ENCODE peak calls at places on chromosomes 13 and 19, in six cellular contexts. U is OCI-M1, A is RPMI7951, K is NCI-H345, V is left kidney, X is NCI-H446. T is an unnamed sample.
A peak's percentile ranks its signal among the peaks of the same experiment; 100 is the strongest.

GRCh38 chr19:16467581-16467980 is 4.2 kb downstream of the EPS15L1 start:
- DNase-seq in U (no peak), V (no peak), K (no peak), A (no peak), X (no peak), T (no peak)

GRCh38 chr19:41928221-41928683 is at the start of gene ERFL:
- DNase-seq in U (peak; percentile 77), V (peak; percentile 45), A (no peak), X (no peak), K (no peak), T (no peak)

GRCh38 chr19:36093146-36093662 is 17.7 kb upstream of the OVOL3 start:
- DNase-seq in V (no peak), A (no peak), U (no peak), K (no peak), X (no peak), T (no peak)

GRCh38 chr13:78589206-78589605 is 14.1 kb downstream of the POU4F1 start:
- DNase-seq in U (peak; percentile 85), X (no peak), K (no peak), A (peak; percentile 16), V (peak; percentile 95), T (no peak)

GRCh38 chr19:43956827-43957226 is 5.8 kb downstream of the ZNF221 start:
- DNase-seq in A (no peak), U (peak; percentile 59), V (no peak), X (no peak), K (no peak), T (no peak)

GRCh38 chr13:34020388-34020787 is 202.4 kb downstream of the RFC3 start:
- DNase-seq in X (no peak), K (no peak), A (no peak), V (no peak), U (no peak), T (no peak)

GRCh38 chr19:15104411-15104810 is 2.8 kb upstream of the SYDE1 start:
- DNase-seq in X (no peak), U (no peak), A (no peak), K (no peak), V (no peak), T (no peak)

GRCh38 chr19:1512671-1513491 is at the start of gene ADAMTSL5:
- DNase-seq in K (no peak), U (peak; percentile 68), V (peak; percentile 52), A (peak; percentile 74), X (no peak), T (no peak)

GRCh38 chr19:39310558-39311311 is 9.9 kb downstream of the LRFN1 start:
- DNase-seq in A (no peak), U (peak; percentile 97), K (no peak), X (no peak), V (peak; percentile 53), T (no peak)

GRCh38 chr13:40446365-40446764 is 220.1 kb downstream of the FOXO1 start:
- DNase-seq in U (no peak), A (peak; percentile 63), V (no peak), X (no peak), K (peak; percentile 3), T (no peak)

GRCh38 chr19:12278713-12279112 is 16.0 kb downstream of the ZNF44 start:
- DNase-seq in U (no peak), K (no peak), X (no peak), V (no peak), A (no peak), T (no peak)

GRCh38 chr19:47107201-47107952 is 6.2 kb downstream of the ZC3H4 start:
- DNase-seq in V (no peak), U (peak; percentile 46), X (no peak), A (peak; percentile 69), K (no peak), T (no peak)

GRCh38 chr13:60574706-60575105 is 177.7 kb downstream of the TDRD3 start:
- DNase-seq in A (no peak), V (no peak), K (no peak), U (no peak), X (no peak), T (no peak)

GRCh38 chr19:19457691-19458090 is 52.2 kb downstream of the GATAD2A start:
- DNase-seq in X (no peak), A (no peak), V (no peak), K (no peak), U (no peak), T (no peak)

GRCh38 chr19:7894612-7895309 is 6.5 kb downstream of the LRRC8E start:
- DNase-seq in A (no peak), U (no peak), X (no peak), K (no peak), V (peak; percentile 67), T (no peak)

GRCh38 chr13:33181264-33181663 is 104.3 kb downstream of the STARD13 start:
- DNase-seq in K (no peak), U (no peak), X (no peak), V (no peak), A (no peak), T (no peak)

GRCh38 chr19:10510301-10510802 is 6.9 kb downstream of the S1PR5 start:
- DNase-seq in K (no peak), V (peak; percentile 62), A (no peak), X (no peak), U (peak; percentile 77), T (no peak)

GRCh38 chr13:100944791-100945345 is 270.3 kb upstream of the TMTC4 start:
- DNase-seq in U (no peak), A (no peak), V (no peak), X (no peak), K (no peak), T (no peak)

GRCh38 chr19:49421039-49421877 is 2.0 kb downstream of the PTH2 start:
- DNase-seq in X (no peak), A (peak; percentile 63), U (peak; percentile 61), K (peak; percentile 85), V (peak; percentile 95), T (peak; percentile 76)

GRCh38 chr19:1333789-1334188 is 48.1 kb downstream of the EFNA2 start:
- DNase-seq in U (no peak), K (no peak), X (no peak), V (peak; percentile 58), A (no peak), T (no peak)

GRCh38 chr19:54029930-54030490 is 33.7 kb downstream of the VSTM1 start:
- DNase-seq in V (peak; percentile 85), U (peak; percentile 82), X (peak; percentile 19), K (peak; percentile 24), A (peak; percentile 75), T (peak; percentile 13)

GRCh38 chr19:12838182-12838890 is at the start of gene MAST1:
- DNase-seq in A (no peak), X (no peak), U (peak; percentile 61), V (peak; percentile 63), K (peak; percentile 29), T (peak; percentile 5)

GRCh38 chr13:86856996-86857395 is 814.2 kb upstream of the SLITRK5 start:
- DNase-seq in K (no peak), U (no peak), A (peak; percentile 5), V (peak; percentile 71), X (no peak), T (no peak)

GRCh38 chr19:18291590-18292459 is 10.4 kb upstream of the JUND start:
- DNase-seq in X (peak; percentile 23), A (peak; percentile 79), K (peak; percentile 28), V (peak; percentile 97), U (peak; percentile 96), T (no peak)

GRCh38 chr19:5624154-5624663 is 1.3 kb downstream of the SAFB start:
- DNase-seq in K (no peak), V (peak; percentile 53), X (no peak), A (peak; percentile 47), U (peak; percentile 23), T (no peak)

T was measured in NCI-H1694 treated with DMSO at 0.1 percent for 48 hours.